ENCODE peak calls at places on chromosomes 16 and 17, in nine cellular contexts. One of them, this sample, is unnamed.

GRCh38 chr16:21683184-21683583 is 19.4 kb downstream of the OTOA start:
- DNase-seq in effector CD4-positive, alpha-beta T cell: no peak
- DNase-seq in activated T-helper 9 cell treated with anti-CD3 and anti-CD28 coated beads, Interleukin-2, amount 50 U/mL, for 16 hours: no peak
- DNase-seq in Right ventricle myocardium inferior: no peak
- DNase-seq in stimulated activated effector memory CD8-positive, alpha-beta T cell treated with anti-CD3 and anti-CD28 coated beads, Interleukin-12 subunit alpha, Interleukin-12 subunit beta, amount 100 ng/mL, for 72 hours: no peak
- DNase-seq in AG09319: no peak
- DNase-seq in stimulated activated naive CD4-positive, alpha-beta T cell: no peak
- DNase-seq in choroid plexus epithelial cell: no peak
- DNase-seq in activated T-helper 1 cell treated with anti-CD3 and anti-CD28 coated beads, Interleukin-12 subunit alpha, Interleukin-12 subunit beta, Interleukin-2, Interleukin-4 antibody, amounts not matched to agents 30 ng/mL and 10 ng/mL and 1 ng/mL, durations not matched to agents 14 hours and 24 hours and 36 hours: no peak
- DNase-seq in this sample: no peak

GRCh38 chr17:9837551-9838471 is 12.1 kb downstream of the GLP2R start:
- DNase-seq in effector CD4-positive, alpha-beta T cell: no peak
- DNase-seq in activated T-helper 9 cell treated with anti-CD3 and anti-CD28 coated beads, Interleukin-2, amount 50 U/mL, for 16 hours: no peak
- DNase-seq in Right ventricle myocardium inferior: no peak
- DNase-seq in stimulated activated effector memory CD8-positive, alpha-beta T cell treated with anti-CD3 and anti-CD28 coated beads, Interleukin-12 subunit alpha, Interleukin-12 subunit beta, amount 100 ng/mL, for 72 hours: no peak
- DNase-seq in AG09319: peak
- DNase-seq in stimulated activated naive CD4-positive, alpha-beta T cell: no peak
- DNase-seq in choroid plexus epithelial cell: peak
- DNase-seq in activated T-helper 1 cell treated with anti-CD3 and anti-CD28 coated beads, Interleukin-12 subunit alpha, Interleukin-12 subunit beta, Interleukin-2, Interleukin-4 antibody, amounts not matched to agents 30 ng/mL and 10 ng/mL and 1 ng/mL, durations not matched to agents 14 hours and 24 hours and 36 hours: no peak
- DNase-seq in this sample: no peak

GRCh38 chr17:77324227-77324626 is 183.5 kb downstream of the SEC14L1 start:
- DNase-seq in effector CD4-positive, alpha-beta T cell: no peak
- DNase-seq in activated T-helper 9 cell treated with anti-CD3 and anti-CD28 coated beads, Interleukin-2, amount 50 U/mL, for 16 hours: no peak
- DNase-seq in Right ventricle myocardium inferior: no peak
- DNase-seq in stimulated activated effector memory CD8-positive, alpha-beta T cell treated with anti-CD3 and anti-CD28 coated beads, Interleukin-12 subunit alpha, Interleukin-12 subunit beta, amount 100 ng/mL, for 72 hours: no peak
- DNase-seq in AG09319: no peak
- DNase-seq in stimulated activated naive CD4-positive, alpha-beta T cell: no peak
- DNase-seq in choroid plexus epithelial cell: no peak
- DNase-seq in activated T-helper 1 cell treated with anti-CD3 and anti-CD28 coated beads, Interleukin-12 subunit alpha, Interleukin-12 subunit beta, Interleukin-2, Interleukin-4 antibody, amounts not matched to agents 30 ng/mL and 10 ng/mL and 1 ng/mL, durations not matched to agents 14 hours and 24 hours and 36 hours: no peak
- DNase-seq in this sample: no peak

GRCh38 chr17:44960654-44961053 is 7.4 kb downstream of the C1QL1 start:
- DNase-seq in effector CD4-positive, alpha-beta T cell: no peak
- DNase-seq in activated T-helper 9 cell treated with anti-CD3 and anti-CD28 coated beads, Interleukin-2, amount 50 U/mL, for 16 hours: no peak
- DNase-seq in Right ventricle myocardium inferior: no peak
- DNase-seq in stimulated activated effector memory CD8-positive, alpha-beta T cell treated with anti-CD3 and anti-CD28 coated beads, Interleukin-12 subunit alpha, Interleukin-12 subunit beta, amount 100 ng/mL, for 72 hours: no peak
- DNase-seq in AG09319: no peak
- DNase-seq in stimulated activated naive CD4-positive, alpha-beta T cell: no peak
- DNase-seq in choroid plexus epithelial cell: no peak
- DNase-seq in activated T-helper 1 cell treated with anti-CD3 and anti-CD28 coated beads, Interleukin-12 subunit alpha, Interleukin-12 subunit beta, Interleukin-2, Interleukin-4 antibody, amounts not matched to agents 30 ng/mL and 10 ng/mL and 1 ng/mL, durations not matched to agents 14 hours and 24 hours and 36 hours: no peak
- DNase-seq in this sample: no peak

GRCh38 chr17:4950075-4950756 is 703 bp upstream of the ENO3 start:
- DNase-seq in effector CD4-positive, alpha-beta T cell: no peak
- DNase-seq in activated T-helper 9 cell treated with anti-CD3 and anti-CD28 coated beads, Interleukin-2, amount 50 U/mL, for 16 hours: peak
- DNase-seq in Right ventricle myocardium inferior: peak
- DNase-seq in stimulated activated effector memory CD8-positive, alpha-beta T cell treated with anti-CD3 and anti-CD28 coated beads, Interleukin-12 subunit alpha, Interleukin-12 subunit beta, amount 100 ng/mL, for 72 hours: no peak
- DNase-seq in AG09319: no peak
- DNase-seq in stimulated activated naive CD4-positive, alpha-beta T cell: peak
- DNase-seq in choroid plexus epithelial cell: no peak
- DNase-seq in activated T-helper 1 cell treated with anti-CD3 and anti-CD28 coated beads, Interleukin-12 subunit alpha, Interleukin-12 subunit beta, Interleukin-2, Interleukin-4 antibody, amounts not matched to agents 30 ng/mL and 10 ng/mL and 1 ng/mL, durations not matched to agents 14 hours and 24 hours and 36 hours: no peak
- DNase-seq in this sample: no peak

GRCh38 chr17:17806035-17806434 is 30.8 kb downstream of the SREBF1 start:
- DNase-seq in effector CD4-positive, alpha-beta T cell: no peak
- DNase-seq in activated T-helper 9 cell treated with anti-CD3 and anti-CD28 coated beads, Interleukin-2, amount 50 U/mL, for 16 hours: no peak
- DNase-seq in Right ventricle myocardium inferior: no peak
- DNase-seq in stimulated activated effector memory CD8-positive, alpha-beta T cell treated with anti-CD3 and anti-CD28 coated beads, Interleukin-12 subunit alpha, Interleukin-12 subunit beta, amount 100 ng/mL, for 72 hours: no peak
- DNase-seq in AG09319: no peak
- DNase-seq in stimulated activated naive CD4-positive, alpha-beta T cell: no peak
- DNase-seq in choroid plexus epithelial cell: no peak
- DNase-seq in activated T-helper 1 cell treated with anti-CD3 and anti-CD28 coated beads, Interleukin-12 subunit alpha, Interleukin-12 subunit beta, Interleukin-2, Interleukin-4 antibody, amounts not matched to agents 30 ng/mL and 10 ng/mL and 1 ng/mL, durations not matched to agents 14 hours and 24 hours and 36 hours: no peak
- DNase-seq in this sample: no peak

GRCh38 chr16:21156767-21157467 is 1.6 kb upstream of the LDAF1 start:
- DNase-seq in effector CD4-positive, alpha-beta T cell: no peak
- DNase-seq in activated T-helper 9 cell treated with anti-CD3 and anti-CD28 coated beads, Interleukin-2, amount 50 U/mL, for 16 hours: no peak
- DNase-seq in Right ventricle myocardium inferior: no peak
- DNase-seq in stimulated activated effector memory CD8-positive, alpha-beta T cell treated with anti-CD3 and anti-CD28 coated beads, Interleukin-12 subunit alpha, Interleukin-12 subunit beta, amount 100 ng/mL, for 72 hours: no peak
- DNase-seq in AG09319: peak
- DNase-seq in stimulated activated naive CD4-positive, alpha-beta T cell: no peak
- DNase-seq in choroid plexus epithelial cell: peak
- DNase-seq in activated T-helper 1 cell treated with anti-CD3 and anti-CD28 coated beads, Interleukin-12 subunit alpha, Interleukin-12 subunit beta, Interleukin-2, Interleukin-4 antibody, amounts not matched to agents 30 ng/mL and 10 ng/mL and 1 ng/mL, durations not matched to agents 14 hours and 24 hours and 36 hours: no peak
- DNase-seq in this sample: no peak

GRCh38 chr17:77373298-77374169 is 232.8 kb downstream of the SEC14L1 start:
- DNase-seq in effector CD4-positive, alpha-beta T cell: no peak
- DNase-seq in activated T-helper 9 cell treated with anti-CD3 and anti-CD28 coated beads, Interleukin-2, amount 50 U/mL, for 16 hours: no peak
- DNase-seq in Right ventricle myocardium inferior: peak
- DNase-seq in stimulated activated effector memory CD8-positive, alpha-beta T cell treated with anti-CD3 and anti-CD28 coated beads, Interleukin-12 subunit alpha, Interleukin-12 subunit beta, amount 100 ng/mL, for 72 hours: peak
- DNase-seq in AG09319: no peak
- DNase-seq in stimulated activated naive CD4-positive, alpha-beta T cell: peak
- DNase-seq in choroid plexus epithelial cell: peak
- DNase-seq in activated T-helper 1 cell treated with anti-CD3 and anti-CD28 coated beads, Interleukin-12 subunit alpha, Interleukin-12 subunit beta, Interleukin-2, Interleukin-4 antibody, amounts not matched to agents 30 ng/mL and 10 ng/mL and 1 ng/mL, durations not matched to agents 14 hours and 24 hours and 36 hours: peak
- DNase-seq in this sample: peak

GRCh38 chr17:28193241-28193640 is 125.8 kb upstream of the TMEM97 start:
- DNase-seq in effector CD4-positive, alpha-beta T cell: no peak
- DNase-seq in activated T-helper 9 cell treated with anti-CD3 and anti-CD28 coated beads, Interleukin-2, amount 50 U/mL, for 16 hours: no peak
- DNase-seq in Right ventricle myocardium inferior: no peak
- DNase-seq in stimulated activated effector memory CD8-positive, alpha-beta T cell treated with anti-CD3 and anti-CD28 coated beads, Interleukin-12 subunit alpha, Interleukin-12 subunit beta, amount 100 ng/mL, for 72 hours: no peak
- DNase-seq in AG09319: no peak
- DNase-seq in stimulated activated naive CD4-positive, alpha-beta T cell: no peak
- DNase-seq in choroid plexus epithelial cell: no peak
- DNase-seq in activated T-helper 1 cell treated with anti-CD3 and anti-CD28 coated beads, Interleukin-12 subunit alpha, Interleukin-12 subunit beta, Interleukin-2, Interleukin-4 antibody, amounts not matched to agents 30 ng/mL and 10 ng/mL and 1 ng/mL, durations not matched to agents 14 hours and 24 hours and 36 hours: no peak
- DNase-seq in this sample: no peak

GRCh38 chr17:39235555-39236221 is 9.9 kb upstream of the STAC2 start:
- DNase-seq in effector CD4-positive, alpha-beta T cell: peak
- DNase-seq in activated T-helper 9 cell treated with anti-CD3 and anti-CD28 coated beads, Interleukin-2, amount 50 U/mL, for 16 hours: no peak
- DNase-seq in Right ventricle myocardium inferior: no peak
- DNase-seq in stimulated activated effector memory CD8-positive, alpha-beta T cell treated with anti-CD3 and anti-CD28 coated beads, Interleukin-12 subunit alpha, Interleukin-12 subunit beta, amount 100 ng/mL, for 72 hours: peak
- DNase-seq in AG09319: no peak
- DNase-seq in stimulated activated naive CD4-positive, alpha-beta T cell: peak
- DNase-seq in choroid plexus epithelial cell: peak
- DNase-seq in activated T-helper 1 cell treated with anti-CD3 and anti-CD28 coated beads, Interleukin-12 subunit alpha, Interleukin-12 subunit beta, Interleukin-2, Interleukin-4 antibody, amounts not matched to agents 30 ng/mL and 10 ng/mL and 1 ng/mL, durations not matched to agents 14 hours and 24 hours and 36 hours: peak
- DNase-seq in this sample: peak

GRCh38 chr17:18866866-18867813 is 9.2 kb downstream of the PRPSAP2 start:
- DNase-seq in effector CD4-positive, alpha-beta T cell: no peak
- DNase-seq in activated T-helper 9 cell treated with anti-CD3 and anti-CD28 coated beads, Interleukin-2, amount 50 U/mL, for 16 hours: no peak
- DNase-seq in Right ventricle myocardium inferior: no peak
- DNase-seq in stimulated activated effector memory CD8-positive, alpha-beta T cell treated with anti-CD3 and anti-CD28 coated beads, Interleukin-12 subunit alpha, Interleukin-12 subunit beta, amount 100 ng/mL, for 72 hours: no peak
- DNase-seq in AG09319: no peak
- DNase-seq in stimulated activated naive CD4-positive, alpha-beta T cell: no peak
- DNase-seq in choroid plexus epithelial cell: no peak
- DNase-seq in activated T-helper 1 cell treated with anti-CD3 and anti-CD28 coated beads, Interleukin-12 subunit alpha, Interleukin-12 subunit beta, Interleukin-2, Interleukin-4 antibody, amounts not matched to agents 30 ng/mL and 10 ng/mL and 1 ng/mL, durations not matched to agents 14 hours and 24 hours and 36 hours: no peak
- DNase-seq in this sample: no peak

GRCh38 chr16:66481943-66482390 is 54.9 kb downstream of the BEAN1 start:
- DNase-seq in effector CD4-positive, alpha-beta T cell: no peak
- DNase-seq in activated T-helper 9 cell treated with anti-CD3 and anti-CD28 coated beads, Interleukin-2, amount 50 U/mL, for 16 hours: no peak
- DNase-seq in Right ventricle myocardium inferior: no peak
- DNase-seq in stimulated activated effector memory CD8-positive, alpha-beta T cell treated with anti-CD3 and anti-CD28 coated beads, Interleukin-12 subunit alpha, Interleukin-12 subunit beta, amount 100 ng/mL, for 72 hours: no peak
- DNase-seq in AG09319: no peak
- DNase-seq in stimulated activated naive CD4-positive, alpha-beta T cell: no peak
- DNase-seq in choroid plexus epithelial cell: no peak
- DNase-seq in activated T-helper 1 cell treated with anti-CD3 and anti-CD28 coated beads, Interleukin-12 subunit alpha, Interleukin-12 subunit beta, Interleukin-2, Interleukin-4 antibody, amounts not matched to agents 30 ng/mL and 10 ng/mL and 1 ng/mL, durations not matched to agents 14 hours and 24 hours and 36 hours: no peak
- DNase-seq in this sample: no peak

This sample was measured in CD4-positive, CD25-positive, alpha-beta regulatory T cell.